ENCODE peak calls at places on chromosome 3, in nine cellular contexts. One of them, this sample, is unnamed.

GRCh38 chr3:58522759-58523425 is 14.1 kb downstream of the ACOX2 start:
- DNase-seq in osteocyte: no peak
- DNase-seq in iPS-NIHi11: no peak
- DNase-seq in AG10803: no peak
- DNase-seq in T-helper 17 cell: no peak
- DNase-seq in non-pigmented ciliary epithelial cell: no peak
- DNase-seq in A549: no peak
- DNase-seq in stimulated activated CD4-positive, alpha-beta T cell treated with anti-CD3 and anti-CD28 coated beads, Interleukin-2, amount 100 ng/mL, for 48 hours: no peak
- DNase-seq in NCI-H69: peak
- DNase-seq in this sample: no peak

GRCh38 chr3:126085841-126086240 is 1.9 kb upstream of the SLC41A3 start:
- DNase-seq in osteocyte: no peak
- DNase-seq in iPS-NIHi11: no peak
- DNase-seq in AG10803: no peak
- DNase-seq in T-helper 17 cell: no peak
- DNase-seq in non-pigmented ciliary epithelial cell: no peak
- DNase-seq in A549: no peak
- DNase-seq in stimulated activated CD4-positive, alpha-beta T cell treated with anti-CD3 and anti-CD28 coated beads, Interleukin-2, amount 100 ng/mL, for 48 hours: no peak
- DNase-seq in NCI-H69: no peak
- DNase-seq in this sample: no peak

GRCh38 chr3:85977615-85978338 is 1013.2 kb downstream of the VGLL3 start:
- DNase-seq in osteocyte: no peak
- DNase-seq in iPS-NIHi11: no peak
- DNase-seq in AG10803: no peak
- DNase-seq in T-helper 17 cell: no peak
- DNase-seq in non-pigmented ciliary epithelial cell: no peak
- DNase-seq in A549: no peak
- DNase-seq in stimulated activated CD4-positive, alpha-beta T cell treated with anti-CD3 and anti-CD28 coated beads, Interleukin-2, amount 100 ng/mL, for 48 hours: no peak
- DNase-seq in NCI-H69: peak
- DNase-seq in this sample: no peak

GRCh38 chr3:191066669-191067068 is 132.4 kb upstream of the OSTN start:
- DNase-seq in osteocyte: no peak
- DNase-seq in iPS-NIHi11: no peak
- DNase-seq in AG10803: peak
- DNase-seq in T-helper 17 cell: no peak
- DNase-seq in non-pigmented ciliary epithelial cell: no peak
- DNase-seq in A549: peak
- DNase-seq in stimulated activated CD4-positive, alpha-beta T cell treated with anti-CD3 and anti-CD28 coated beads, Interleukin-2, amount 100 ng/mL, for 48 hours: no peak
- DNase-seq in NCI-H69: no peak
- DNase-seq in this sample: no peak

GRCh38 chr3:197222816-197223419 is 75.5 kb downstream of the DLG1 start:
- DNase-seq in osteocyte: no peak
- DNase-seq in iPS-NIHi11: no peak
- DNase-seq in AG10803: no peak
- DNase-seq in T-helper 17 cell: no peak
- DNase-seq in non-pigmented ciliary epithelial cell: no peak
- DNase-seq in A549: no peak
- DNase-seq in stimulated activated CD4-positive, alpha-beta T cell treated with anti-CD3 and anti-CD28 coated beads, Interleukin-2, amount 100 ng/mL, for 48 hours: no peak
- DNase-seq in NCI-H69: no peak
- DNase-seq in this sample: no peak

GRCh38 chr3:55167586-55168317 is 239.9 kb upstream of the LRTM1 start:
- DNase-seq in osteocyte: no peak
- DNase-seq in iPS-NIHi11: no peak
- DNase-seq in AG10803: peak
- DNase-seq in T-helper 17 cell: no peak
- DNase-seq in non-pigmented ciliary epithelial cell: no peak
- DNase-seq in A549: no peak
- DNase-seq in stimulated activated CD4-positive, alpha-beta T cell treated with anti-CD3 and anti-CD28 coated beads, Interleukin-2, amount 100 ng/mL, for 48 hours: no peak
- DNase-seq in NCI-H69: no peak
- DNase-seq in this sample: no peak

GRCh38 chr3:152768478-152768877 is 66.5 kb upstream of the P2RY1 start:
- DNase-seq in osteocyte: no peak
- DNase-seq in iPS-NIHi11: no peak
- DNase-seq in AG10803: no peak
- DNase-seq in T-helper 17 cell: no peak
- DNase-seq in non-pigmented ciliary epithelial cell: no peak
- DNase-seq in A549: no peak
- DNase-seq in stimulated activated CD4-positive, alpha-beta T cell treated with anti-CD3 and anti-CD28 coated beads, Interleukin-2, amount 100 ng/mL, for 48 hours: no peak
- DNase-seq in NCI-H69: no peak
- DNase-seq in this sample: no peak

GRCh38 chr3:187802928-187803259 is 57.6 kb upstream of the BCL6 start:
- DNase-seq in osteocyte: no peak
- DNase-seq in iPS-NIHi11: no peak
- DNase-seq in AG10803: no peak
- DNase-seq in T-helper 17 cell: no peak
- DNase-seq in non-pigmented ciliary epithelial cell: no peak
- DNase-seq in A549: no peak
- DNase-seq in stimulated activated CD4-positive, alpha-beta T cell treated with anti-CD3 and anti-CD28 coated beads, Interleukin-2, amount 100 ng/mL, for 48 hours: peak
- DNase-seq in NCI-H69: no peak
- DNase-seq in this sample: no peak

GRCh38 chr3:9021610-9022009 is 58.3 kb upstream of the RAD18 start:
- DNase-seq in osteocyte: no peak
- DNase-seq in iPS-NIHi11: no peak
- DNase-seq in AG10803: no peak
- DNase-seq in T-helper 17 cell: no peak
- DNase-seq in non-pigmented ciliary epithelial cell: no peak
- DNase-seq in A549: no peak
- DNase-seq in stimulated activated CD4-positive, alpha-beta T cell treated with anti-CD3 and anti-CD28 coated beads, Interleukin-2, amount 100 ng/mL, for 48 hours: no peak
- DNase-seq in NCI-H69: no peak
- DNase-seq in this sample: no peak

GRCh38 chr3:195897081-195897852 is 11.1 kb downstream of the TNK2 start:
- DNase-seq in osteocyte: no peak
- DNase-seq in iPS-NIHi11: no peak
- DNase-seq in AG10803: peak
- DNase-seq in T-helper 17 cell: no peak
- DNase-seq in non-pigmented ciliary epithelial cell: no peak
- DNase-seq in A549: peak
- DNase-seq in stimulated activated CD4-positive, alpha-beta T cell treated with anti-CD3 and anti-CD28 coated beads, Interleukin-2, amount 100 ng/mL, for 48 hours: no peak
- DNase-seq in NCI-H69: no peak
- DNase-seq in this sample: no peak

GRCh38 chr3:31250116-31250813 is 282.5 kb upstream of the STT3B start:
- DNase-seq in osteocyte: no peak
- DNase-seq in iPS-NIHi11: no peak
- DNase-seq in AG10803: peak
- DNase-seq in T-helper 17 cell: no peak
- DNase-seq in non-pigmented ciliary epithelial cell: no peak
- DNase-seq in A549: no peak
- DNase-seq in stimulated activated CD4-positive, alpha-beta T cell treated with anti-CD3 and anti-CD28 coated beads, Interleukin-2, amount 100 ng/mL, for 48 hours: no peak
- DNase-seq in NCI-H69: no peak
- DNase-seq in this sample: no peak

GRCh38 chr3:1179116-1179515 is 86.3 kb downstream of the CNTN6 start:
- DNase-seq in osteocyte: no peak
- DNase-seq in iPS-NIHi11: no peak
- DNase-seq in AG10803: peak
- DNase-seq in T-helper 17 cell: no peak
- DNase-seq in non-pigmented ciliary epithelial cell: no peak
- DNase-seq in A549: no peak
- DNase-seq in stimulated activated CD4-positive, alpha-beta T cell treated with anti-CD3 and anti-CD28 coated beads, Interleukin-2, amount 100 ng/mL, for 48 hours: no peak
- DNase-seq in NCI-H69: no peak
- DNase-seq in this sample: no peak

GRCh38 chr3:146968204-146968651 is 363.1 kb upstream of the PLSCR5 start:
- DNase-seq in osteocyte: no peak
- DNase-seq in iPS-NIHi11: no peak
- DNase-seq in AG10803: peak
- DNase-seq in T-helper 17 cell: no peak
- DNase-seq in non-pigmented ciliary epithelial cell: peak
- DNase-seq in A549: no peak
- DNase-seq in stimulated activated CD4-positive, alpha-beta T cell treated with anti-CD3 and anti-CD28 coated beads, Interleukin-2, amount 100 ng/mL, for 48 hours: no peak
- DNase-seq in NCI-H69: no peak
- DNase-seq in this sample: no peak

GRCh38 chr3:131903988-131904415 is 130.8 kb downstream of the CPNE4 start:
- DNase-seq in osteocyte: no peak
- DNase-seq in iPS-NIHi11: no peak
- DNase-seq in AG10803: peak
- DNase-seq in T-helper 17 cell: no peak
- DNase-seq in non-pigmented ciliary epithelial cell: peak
- DNase-seq in A549: peak
- DNase-seq in stimulated activated CD4-positive, alpha-beta T cell treated with anti-CD3 and anti-CD28 coated beads, Interleukin-2, amount 100 ng/mL, for 48 hours: no peak
- DNase-seq in NCI-H69: no peak
- DNase-seq in this sample: no peak

GRCh38 chr3:12194669-12195161 is 36.0 kb upstream of the TIMP4 start:
- DNase-seq in osteocyte: no peak
- DNase-seq in iPS-NIHi11: peak
- DNase-seq in AG10803: peak
- DNase-seq in T-helper 17 cell: no peak
- DNase-seq in non-pigmented ciliary epithelial cell: no peak
- DNase-seq in A549: peak
- DNase-seq in stimulated activated CD4-positive, alpha-beta T cell treated with anti-CD3 and anti-CD28 coated beads, Interleukin-2, amount 100 ng/mL, for 48 hours: no peak
- DNase-seq in NCI-H69: no peak
- DNase-seq in this sample: no peak

GRCh38 chr3:114112696-114113095 is 56.2 kb downstream of the QTRT2 start:
- DNase-seq in osteocyte: no peak
- DNase-seq in iPS-NIHi11: no peak
- DNase-seq in AG10803: peak
- DNase-seq in T-helper 17 cell: no peak
- DNase-seq in non-pigmented ciliary epithelial cell: no peak
- DNase-seq in A549: no peak
- DNase-seq in stimulated activated CD4-positive, alpha-beta T cell treated with anti-CD3 and anti-CD28 coated beads, Interleukin-2, amount 100 ng/mL, for 48 hours: no peak
- DNase-seq in NCI-H69: no peak
- DNase-seq in this sample: no peak

GRCh38 chr3:187979543-187979942 is 174.4 kb upstream of the LPP start:
- DNase-seq in osteocyte: no peak
- DNase-seq in iPS-NIHi11: no peak
- DNase-seq in AG10803: no peak
- DNase-seq in T-helper 17 cell: no peak
- DNase-seq in non-pigmented ciliary epithelial cell: no peak
- DNase-seq in A549: no peak
- DNase-seq in stimulated activated CD4-positive, alpha-beta T cell treated with anti-CD3 and anti-CD28 coated beads, Interleukin-2, amount 100 ng/mL, for 48 hours: no peak
- DNase-seq in NCI-H69: no peak
- DNase-seq in this sample: peak

GRCh38 chr3:38247366-38248035 is 18.1 kb upstream of the SLC22A13 start:
- DNase-seq in osteocyte: no peak
- DNase-seq in iPS-NIHi11: peak
- DNase-seq in AG10803: peak
- DNase-seq in T-helper 17 cell: no peak
- DNase-seq in non-pigmented ciliary epithelial cell: peak
- DNase-seq in A549: peak
- DNase-seq in stimulated activated CD4-positive, alpha-beta T cell treated with anti-CD3 and anti-CD28 coated beads, Interleukin-2, amount 100 ng/mL, for 48 hours: no peak
- DNase-seq in NCI-H69: peak
- DNase-seq in this sample: no peak

GRCh38 chr3:136838641-136839555 is 20.0 kb downstream of the SLC35G2 start:
- DNase-seq in osteocyte: no peak
- DNase-seq in iPS-NIHi11: no peak
- DNase-seq in AG10803: peak
- DNase-seq in T-helper 17 cell: no peak
- DNase-seq in non-pigmented ciliary epithelial cell: no peak
- DNase-seq in A549: no peak
- DNase-seq in stimulated activated CD4-positive, alpha-beta T cell treated with anti-CD3 and anti-CD28 coated beads, Interleukin-2, amount 100 ng/mL, for 48 hours: no peak
- DNase-seq in NCI-H69: peak
- DNase-seq in this sample: no peak

GRCh38 chr3:149314807-149315578 is 18.4 kb downstream of the TM4SF18 start:
- DNase-seq in osteocyte: no peak
- DNase-seq in iPS-NIHi11: no peak
- DNase-seq in AG10803: peak
- DNase-seq in T-helper 17 cell: no peak
- DNase-seq in non-pigmented ciliary epithelial cell: peak
- DNase-seq in A549: no peak
- DNase-seq in stimulated activated CD4-positive, alpha-beta T cell treated with anti-CD3 and anti-CD28 coated beads, Interleukin-2, amount 100 ng/mL, for 48 hours: no peak
- DNase-seq in NCI-H69: no peak
- DNase-seq in this sample: no peak

GRCh38 chr3:58254144-58254543 is 16.6 kb downstream of the ABHD6 start:
- DNase-seq in osteocyte: no peak
- DNase-seq in iPS-NIHi11: no peak
- DNase-seq in AG10803: no peak
- DNase-seq in T-helper 17 cell: no peak
- DNase-seq in non-pigmented ciliary epithelial cell: no peak
- DNase-seq in A549: no peak
- DNase-seq in stimulated activated CD4-positive, alpha-beta T cell treated with anti-CD3 and anti-CD28 coated beads, Interleukin-2, amount 100 ng/mL, for 48 hours: no peak
- DNase-seq in NCI-H69: peak
- DNase-seq in this sample: no peak

GRCh38 chr3:188881954-188882641 is 289.7 kb upstream of the TPRG1 start:
- DNase-seq in osteocyte: no peak
- DNase-seq in iPS-NIHi11: no peak
- DNase-seq in AG10803: peak
- DNase-seq in T-helper 17 cell: no peak
- DNase-seq in non-pigmented ciliary epithelial cell: peak
- DNase-seq in A549: peak
- DNase-seq in stimulated activated CD4-positive, alpha-beta T cell treated with anti-CD3 and anti-CD28 coated beads, Interleukin-2, amount 100 ng/mL, for 48 hours: no peak
- DNase-seq in NCI-H69: no peak
- DNase-seq in this sample: no peak

GRCh38 chr3:69565316-69565715 is 173.9 kb upstream of the MITF start:
- DNase-seq in osteocyte: no peak
- DNase-seq in iPS-NIHi11: no peak
- DNase-seq in AG10803: no peak
- DNase-seq in T-helper 17 cell: no peak
- DNase-seq in non-pigmented ciliary epithelial cell: no peak
- DNase-seq in A549: no peak
- DNase-seq in stimulated activated CD4-positive, alpha-beta T cell treated with anti-CD3 and anti-CD28 coated beads, Interleukin-2, amount 100 ng/mL, for 48 hours: no peak
- DNase-seq in NCI-H69: no peak
- DNase-seq in this sample: no peak

GRCh38 chr3:153615863-153616262 is 453.8 kb downstream of the RAP2B start:
- DNase-seq in osteocyte: no peak
- DNase-seq in iPS-NIHi11: no peak
- DNase-seq in AG10803: no peak
- DNase-seq in T-helper 17 cell: no peak
- DNase-seq in non-pigmented ciliary epithelial cell: no peak
- DNase-seq in A549: no peak
- DNase-seq in stimulated activated CD4-positive, alpha-beta T cell treated with anti-CD3 and anti-CD28 coated beads, Interleukin-2, amount 100 ng/mL, for 48 hours: no peak
- DNase-seq in NCI-H69: peak
- DNase-seq in this sample: no peak

GRCh38 chr3:8802256-8802655 is 32.8 kb upstream of the OXTR start:
- DNase-seq in osteocyte: no peak
- DNase-seq in iPS-NIHi11: no peak
- DNase-seq in AG10803: no peak
- DNase-seq in T-helper 17 cell: no peak
- DNase-seq in non-pigmented ciliary epithelial cell: no peak
- DNase-seq in A549: no peak
- DNase-seq in stimulated activated CD4-positive, alpha-beta T cell treated with anti-CD3 and anti-CD28 coated beads, Interleukin-2, amount 100 ng/mL, for 48 hours: no peak
- DNase-seq in NCI-H69: no peak
- DNase-seq in this sample: no peak

GRCh38 chr3:184168363-184169120 is 6.1 kb upstream of the AP2M1 start:
- DNase-seq in osteocyte: no peak
- DNase-seq in iPS-NIHi11: no peak
- DNase-seq in AG10803: peak
- DNase-seq in T-helper 17 cell: no peak
- DNase-seq in non-pigmented ciliary epithelial cell: no peak
- DNase-seq in A549: no peak
- DNase-seq in stimulated activated CD4-positive, alpha-beta T cell treated with anti-CD3 and anti-CD28 coated beads, Interleukin-2, amount 100 ng/mL, for 48 hours: no peak
- DNase-seq in NCI-H69: no peak
- DNase-seq in this sample: no peak

GRCh38 chr3:12334786-12335185 is 45.9 kb downstream of the PPARG start:
- DNase-seq in osteocyte: no peak
- DNase-seq in iPS-NIHi11: no peak
- DNase-seq in AG10803: no peak
- DNase-seq in T-helper 17 cell: no peak
- DNase-seq in non-pigmented ciliary epithelial cell: no peak
- DNase-seq in A549: no peak
- DNase-seq in stimulated activated CD4-positive, alpha-beta T cell treated with anti-CD3 and anti-CD28 coated beads, Interleukin-2, amount 100 ng/mL, for 48 hours: no peak
- DNase-seq in NCI-H69: no peak
- DNase-seq in this sample: no peak

GRCh38 chr3:63625161-63625560 is 27.3 kb upstream of the SNTN start:
- DNase-seq in osteocyte: no peak
- DNase-seq in iPS-NIHi11: no peak
- DNase-seq in AG10803: peak
- DNase-seq in T-helper 17 cell: no peak
- DNase-seq in non-pigmented ciliary epithelial cell: peak
- DNase-seq in A549: no peak
- DNase-seq in stimulated activated CD4-positive, alpha-beta T cell treated with anti-CD3 and anti-CD28 coated beads, Interleukin-2, amount 100 ng/mL, for 48 hours: no peak
- DNase-seq in NCI-H69: peak
- DNase-seq in this sample: peak

GRCh38 chr3:8743911-8744310 is 10.3 kb downstream of the CAV3 start:
- DNase-seq in osteocyte: no peak
- DNase-seq in iPS-NIHi11: peak
- DNase-seq in AG10803: no peak
- DNase-seq in T-helper 17 cell: no peak
- DNase-seq in non-pigmented ciliary epithelial cell: no peak
- DNase-seq in A549: no peak
- DNase-seq in stimulated activated CD4-positive, alpha-beta T cell treated with anti-CD3 and anti-CD28 coated beads, Interleukin-2, amount 100 ng/mL, for 48 hours: no peak
- DNase-seq in NCI-H69: no peak
- DNase-seq in this sample: no peak

GRCh38 chr3:63076357-63076756 is 201.1 kb upstream of the CADPS start:
- DNase-seq in osteocyte: no peak
- DNase-seq in iPS-NIHi11: no peak
- DNase-seq in AG10803: no peak
- DNase-seq in T-helper 17 cell: no peak
- DNase-seq in non-pigmented ciliary epithelial cell: no peak
- DNase-seq in A549: no peak
- DNase-seq in stimulated activated CD4-positive, alpha-beta T cell treated with anti-CD3 and anti-CD28 coated beads, Interleukin-2, amount 100 ng/mL, for 48 hours: no peak
- DNase-seq in NCI-H69: peak
- DNase-seq in this sample: peak

GRCh38 chr3:94539937-94540336 is 477.1 kb downstream of the NSUN3 start:
- DNase-seq in osteocyte: no peak
- DNase-seq in iPS-NIHi11: no peak
- DNase-seq in AG10803: no peak
- DNase-seq in T-helper 17 cell: no peak
- DNase-seq in non-pigmented ciliary epithelial cell: no peak
- DNase-seq in A549: no peak
- DNase-seq in stimulated activated CD4-positive, alpha-beta T cell treated with anti-CD3 and anti-CD28 coated beads, Interleukin-2, amount 100 ng/mL, for 48 hours: no peak
- DNase-seq in NCI-H69: no peak
- DNase-seq in this sample: no peak